ENCODE peak calls at places on chromosomes 11 and 22, in eight cellular contexts. D, A, W, S, F, J, Z and U are unnamed samples.

GRCh38 chr22:18950141-18950540 is 14.0 kb upstream of the PRODH start:
- DNase-seq in D (no peak), A (no peak), W (no peak), S (no peak), F (no peak), J (no peak), Z (no peak), U (no peak)

GRCh38 chr11:85076535-85077330 is 550.4 kb downstream of the DLG2 start:
- DNase-seq in D (no peak), A (no peak), W (no peak), S (no peak), F (peak; percentile 64), J (peak; percentile 91), Z (no peak), U (no peak)

GRCh38 chr11:16912607-16913006 is 101.6 kb downstream of the PLEKHA7 start:
- DNase-seq in D (no peak), A (no peak), W (no peak), S (no peak), F (no peak), J (peak; percentile 62), Z (no peak), U (no peak)

GRCh38 chr22:43066844-43067385 is 22.3 kb downstream of the TTLL1 start:
- DNase-seq in D (no peak), A (no peak), W (peak; percentile 67), S (no peak), F (peak; percentile 71), J (peak; percentile 75), Z (no peak), U (peak; percentile 72)

GRCh38 chr11:8739309-8739793 is 56.8 kb downstream of the RPL27A start:
- DNase-seq in D (no peak), A (no peak), W (no peak), S (no peak), F (no peak), J (no peak), Z (no peak), U (no peak)

GRCh38 chr11:72721689-72722049 is 30.5 kb downstream of the ARAP1 start:
- DNase-seq in D (no peak), A (peak; percentile 85), W (no peak), S (no peak), F (peak; percentile 57), J (no peak), Z (no peak), U (peak; percentile 25)

GRCh38 chr11:67010296-67010905 is 12.5 kb upstream of the SYT12 start:
- DNase-seq in D (no peak), A (no peak), W (no peak), S (no peak), F (no peak), J (no peak), Z (no peak), U (no peak)

GRCh38 chr22:36323182-36323854 is 64.4 kb downstream of the MYH9 start:
- DNase-seq in D (peak; percentile 56), A (peak; percentile 92), W (no peak), S (no peak), F (peak; percentile 82), J (no peak), Z (no peak), U (peak; percentile 46)

GRCh38 chr11:2443406-2443805 is 908 bp downstream of the TRPM5 start:
- DNase-seq in D (no peak), A (peak; percentile 63), W (no peak), S (no peak), F (no peak), J (no peak), Z (no peak), U (no peak)

GRCh38 chr11:82507288-82507687 is 226.4 kb downstream of the FAM181B start:
- DNase-seq in D (no peak), A (no peak), W (no peak), S (no peak), F (no peak), J (no peak), Z (no peak), U (no peak)

GRCh38 chr11:118012083-118012669 is 26.0 kb downstream of the IL10RA start:
- DNase-seq in D (no peak), A (no peak), W (peak; percentile 23), S (no peak), F (peak; percentile 13), J (peak; percentile 58), Z (no peak), U (peak; percentile 9)

GRCh38 chr11:76770642-76771445 is 12.3 kb upstream of the TSKU start:
- DNase-seq in D (no peak), A (no peak), W (peak; percentile 82), S (no peak), F (peak; percentile 96), J (peak; percentile 92), Z (no peak), U (peak; percentile 94)

GRCh38 chr11:69492201-69492991 is 10.9 kb downstream of the LINC01488 start:
- DNase-seq in D (no peak), A (peak; percentile 53), W (no peak), S (no peak), F (peak; percentile 12), J (no peak), Z (no peak), U (peak; percentile 58)

GRCh38 chr11:76830639-76831312 is 29.9 kb upstream of the ACER3 start:
- DNase-seq in D (no peak), A (no peak), W (no peak), S (no peak), F (peak; percentile 90), J (peak; percentile 82), Z (peak; percentile 94), U (peak; percentile 72)

GRCh38 chr11:86172894-86173293 is 71.7 kb upstream of the EED start:
- DNase-seq in D (no peak), A (no peak), W (peak; percentile 42), S (no peak), F (peak; percentile 62), J (peak; percentile 54), Z (no peak), U (peak; percentile 73)